ENCODE peak calls at places on chromosomes 1 and 21, in four cellular contexts. H, E, Z and L are unnamed samples.

GRCh38 chr1:76299036-76299435 is 224.5 kb downstream of the ST6GALNAC3 start:
- DNase-seq in H (no peak), E (no peak), Z (no peak), L (no peak)

GRCh38 chr1:208681878-208682663 is 437.9 kb upstream of the PLXNA2 start:
- DNase-seq in H (no peak), E (no peak), Z (no peak), L (no peak)

GRCh38 chr1:54289061-54289938 is 89.3 kb downstream of the MRPL37 start:
- DNase-seq in H (peak), E (no peak), Z (no peak), L (no peak)

GRCh38 chr1:196136396-196136795 is 471.8 kb downstream of the KCNT2 start:
- DNase-seq in H (no peak), E (no peak), Z (no peak), L (no peak)

GRCh38 chr1:245871881-245872280 is 635.2 kb downstream of the SMYD3 start:
- DNase-seq in H (peak), E (no peak), Z (no peak), L (no peak)

GRCh38 chr1:152410599-152410998 is 3.5 kb downstream of the CRNN start:
- DNase-seq in H (peak), E (no peak), Z (no peak), L (no peak)

GRCh38 chr1:25806418-25806817 is 6.4 kb downstream of the SELENON start:
- DNase-seq in H (peak), E (no peak), Z (no peak), L (no peak)

GRCh38 chr1:155938220-155938627 is 3.2 kb upstream of the RXFP4 start:
- DNase-seq in H (peak), E (peak), Z (peak), L (no peak)

GRCh38 chr21:36727886-36728285 is 29.0 kb downstream of the SIM2 start:
- DNase-seq in H (no peak), E (peak), Z (no peak), L (no peak)

DNA sequence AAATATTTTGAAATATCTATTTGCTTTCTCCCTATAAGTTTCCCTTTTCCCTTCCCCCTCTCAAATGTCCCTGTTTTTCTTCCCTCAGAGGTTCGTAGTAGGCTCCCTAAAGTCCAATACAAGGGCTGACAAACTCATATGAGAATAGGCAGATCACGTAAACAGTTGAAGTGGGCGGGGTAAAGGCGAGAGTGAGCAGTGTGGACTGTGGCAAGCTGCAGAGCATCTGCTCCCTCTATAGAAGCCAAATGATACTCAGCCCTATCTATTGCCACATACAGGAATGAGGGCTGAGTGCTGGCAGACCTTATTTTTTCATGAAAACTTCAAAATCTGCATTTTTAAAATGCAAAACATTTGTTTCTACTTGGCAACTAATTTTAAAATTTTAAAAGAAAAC is 26.3 kb downstream of the PRDX6 start:
- DNase-seq in H (peak), E (peak), Z (no peak), L (no peak)
- TF ChIP-seq USF2 in H (no peak), E (peak), Z (no peak), L (no peak)

GRCh38 chr1:50775740-50776139 is 184.3 kb downstream of the FAF1 start:
- DNase-seq in H (no peak), E (no peak), Z (no peak), L (no peak)

GRCh38 chr1:50780797-50781196 is 179.3 kb downstream of the FAF1 start:
- DNase-seq in H (no peak), E (no peak), Z (no peak), L (no peak)

GRCh38 chr1:50783286-50783685 is 176.8 kb downstream of the FAF1 start:
- DNase-seq in H (no peak), E (no peak), Z (no peak), L (no peak)

GRCh38 chr1:50774759-50775351 is 185.2 kb downstream of the FAF1 start:
- DNase-seq in H (peak), E (peak), Z (peak), L (no peak)

DNA sequence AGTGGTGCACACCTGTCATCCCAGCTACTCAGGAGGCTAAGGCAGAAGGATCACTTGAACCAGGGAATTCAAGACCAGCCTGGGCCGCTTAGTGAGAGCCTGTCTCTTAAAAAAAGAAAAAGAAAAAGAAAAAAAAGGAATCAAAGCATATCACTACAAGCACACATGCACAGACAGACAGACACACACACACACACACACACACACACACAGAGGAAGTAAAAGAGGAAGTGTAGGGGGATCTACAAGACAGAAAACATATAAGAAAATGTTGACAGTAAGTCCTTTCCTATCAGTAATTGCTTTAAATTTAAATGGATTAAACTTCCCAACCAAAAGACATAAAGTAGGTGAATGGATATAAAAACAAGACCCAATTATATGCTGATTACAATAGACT is 180.3 kb downstream of the FAF1 start:
- DNase-seq in H (no peak), E (no peak), Z (no peak), L (no peak)
- TF ChIP-seq CHD1 in H (no peak), E (no peak), Z (no peak), L (no peak)

GRCh38 chr1:17858027-17858426 is 102.9 kb downstream of the ACTL8 start:
- DNase-seq in H (peak), E (no peak), Z (no peak), L (no peak)

GRCh38 chr1:17861685-17862084 is 106.6 kb downstream of the ACTL8 start:
- DNase-seq in H (no peak), E (peak), Z (no peak), L (no peak)

GRCh38 chr1:17860812-17861211 is 105.7 kb downstream of the ACTL8 start:
- DNase-seq in H (no peak), E (no peak), Z (no peak), L (no peak)

GRCh38 chr1:17865912-17866311 is 110.8 kb downstream of the ACTL8 start:
- DNase-seq in H (peak), E (no peak), Z (no peak), L (no peak)

DNA sequence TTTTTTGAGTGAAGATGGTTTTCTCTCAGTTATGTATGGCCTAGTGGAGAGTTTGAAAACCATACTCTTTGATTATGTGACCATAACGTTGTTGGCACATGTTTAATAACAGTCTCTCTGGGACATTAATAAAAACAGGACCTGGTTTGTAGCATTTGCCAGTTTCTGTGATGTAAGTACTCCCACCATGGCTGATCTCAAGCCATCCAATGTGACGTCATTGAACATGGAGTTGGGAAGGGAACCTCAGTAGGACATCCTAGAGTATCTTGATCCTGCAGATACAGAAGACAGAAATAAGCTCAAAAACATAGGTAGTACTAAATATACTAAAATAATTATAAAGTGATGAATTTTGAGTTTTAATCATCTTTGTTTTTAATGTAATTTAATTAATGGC is 107.0 kb downstream of the ACTL8 start:
- DNase-seq in H (no peak), E (no peak), Z (no peak), L (no peak)
- TF ChIP-seq POLR2A in H (no peak), E (no peak), Z (no peak), L (no peak)

GRCh38 chr1:74772945-74773344 is 40.0 kb downstream of the TYW3 start:
- DNase-seq in H (peak), E (no peak), Z (no peak), L (no peak)

GRCh38 chr1:74775735-74776134 is 42.8 kb downstream of the TYW3 start:
- DNase-seq in H (no peak), E (no peak), Z (no peak), L (no peak)

GRCh38 chr1:74773540-74773939 is 40.6 kb downstream of the TYW3 start:
- DNase-seq in H (no peak), E (no peak), Z (no peak), L (no peak)

GRCh38 chr1:74767490-74767889 is 34.5 kb downstream of the TYW3 start:
- DNase-seq in H (peak), E (peak), Z (no peak), L (peak)

DNA sequence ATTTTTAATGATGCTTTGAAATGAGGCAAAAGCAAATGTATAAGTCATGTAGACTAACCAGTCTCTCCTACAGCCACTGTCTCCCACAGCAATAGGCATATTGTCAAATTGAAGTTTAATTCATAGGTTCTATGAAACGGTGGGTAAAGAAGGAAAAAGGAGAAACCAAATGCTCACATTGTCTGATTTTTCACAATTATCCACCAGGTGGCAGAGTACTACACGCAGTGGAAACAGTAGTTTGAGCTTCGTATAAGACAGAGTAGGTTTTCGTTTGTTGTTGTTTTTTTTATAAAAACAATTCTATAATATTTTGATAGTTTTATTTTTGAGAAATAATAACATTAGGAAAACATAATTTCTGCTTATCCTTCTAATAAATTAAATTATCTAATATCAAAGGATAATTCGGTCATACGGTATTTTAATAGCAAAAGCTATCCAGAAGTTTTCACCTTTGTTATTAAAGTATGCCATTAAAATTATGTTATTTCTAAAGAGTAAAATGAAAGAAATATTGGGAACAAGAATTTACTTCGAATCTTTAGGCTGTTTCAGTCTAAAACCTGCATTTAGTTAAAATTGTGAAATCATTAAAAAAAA is 39.1 kb downstream of the TYW3 start:
- DNase-seq in H (peak), E (peak), Z (peak), L (no peak)
- TF ChIP-seq USF2 in H (no peak), E (no peak), Z (no peak), L (no peak)